ENCODE peak calls at places on chromosomes 11 and 22, in seven cellular contexts. K is adrenal gland, I is Peyer's patch, F is K562, X is A549, L is right lobe of liver, E is heart left ventricle. C is an unnamed sample.

GRCh38 chr22:24823787-24824186 is 17.8 kb downstream of the SGSM1 start:
- DNase-seq in X (no peak), F (no peak), K (no peak), I (no peak), L (no peak), E (no peak), C (no peak)

GRCh38 chr22:47160781-47161520 is 398.5 kb downstream of the TBC1D22A start:
- DNase-seq in K (no peak), L (no peak), E (no peak), F (no peak), I (no peak), X (no peak), C (peak)

GRCh38 chr11:63518548-63518947 is 12.7 kb downstream of the LGALS12 start:
- DNase-seq in E (no peak), X (no peak), I (no peak), F (peak), L (no peak), K (no peak), C (no peak)

GRCh38 chr22:45341503-45341902 is 31.8 kb downstream of the FAM118A start:
- DNase-seq in F (no peak), E (no peak), L (no peak), I (no peak), X (no peak), K (no peak), C (no peak)

GRCh38 chr11:134854391-134854991 is 442.4 kb upstream of the B3GAT1 start:
- DNase-seq in L (no peak), F (no peak), X (no peak), E (no peak), I (no peak), K (no peak), C (no peak)

GRCh38 chr22:26744892-26745808 is 87.8 kb downstream of the MIAT start:
- DNase-seq in K (no peak), E (no peak), F (no peak), L (no peak), I (no peak), X (no peak), C (peak)

GRCh38 chr11:77031599-77031998 is 2.6 kb upstream of the B3GNT6 start:
- DNase-seq in K (no peak), E (no peak), L (no peak), X (no peak), I (no peak), F (no peak), C (no peak)

GRCh38 chr11:72584293-72584921 is 89.8 kb downstream of the PDE2A start:
- DNase-seq in F (peak), X (no peak), K (peak), L (peak), E (peak), I (peak), C (peak)

GRCh38 chr22:25475554-25476022 is 88.9 kb upstream of the GRK3 start:
- DNase-seq in L (no peak), K (no peak), E (peak), F (no peak), I (no peak), X (no peak), C (no peak)

GRCh38 chr11:46294365-46295309 is 17.2 kb downstream of the CREB3L1 start:
- DNase-seq in I (no peak), E (peak), K (peak), F (peak), X (no peak), L (no peak), C (no peak)

GRCh38 chr11:79092791-79093313 is 348.0 kb downstream of the TENM4 start:
- DNase-seq in E (peak), L (no peak), F (no peak), X (no peak), I (no peak), K (no peak), C (no peak)

GRCh38 chr11:116773203-116774112 is 671 bp upstream of the BUD13 start:
- DNase-seq in L (no peak), K (no peak), E (no peak), X (no peak), F (no peak), I (no peak), C (no peak)

GRCh38 chr22:47163876-47164513 is 401.5 kb downstream of the TBC1D22A start:
- DNase-seq in X (no peak), E (peak), L (peak), I (peak), K (no peak), F (no peak), C (peak)

GRCh38 chr11:58768137-58768536 is 36.4 kb upstream of the GLYAT start:
- DNase-seq in I (no peak), F (no peak), K (no peak), X (no peak), E (no peak), L (peak), C (no peak)

GRCh38 chr22:45073064-45073463 is 63.3 kb upstream of the PHF21B start:
- DNase-seq in K (no peak), I (no peak), E (no peak), L (no peak), X (no peak), F (no peak), C (no peak)

GRCh38 chr11:105579111-105579510 is 30.8 kb upstream of the GRIA4 start:
- DNase-seq in L (no peak), I (no peak), X (no peak), K (no peak), F (no peak), E (no peak), C (no peak)

GRCh38 chr11:62151737-62152102 is 27.9 kb downstream of the INCENP start:
- DNase-seq in E (peak), F (no peak), X (no peak), I (peak), K (peak), L (no peak), C (no peak)

GRCh38 chr22:17090550-17090949 is 5.8 kb downstream of the IL17RA start:
- DNase-seq in X (no peak), F (no peak), E (no peak), K (no peak), L (no peak), I (no peak), C (no peak)

GRCh38 chr11:42778193-42778592 is 533.6 kb upstream of the API5 start:
- DNase-seq in E (no peak), K (no peak), X (no peak), L (no peak), I (no peak), F (no peak), C (no peak)

GRCh38 chr11:41398175-41398574 is 61.3 kb downstream of the LRRC4C start:
- DNase-seq in L (no peak), E (no peak), X (no peak), I (no peak), F (no peak), K (no peak), C (no peak)

GRCh38 chr22:44848296-44848741 is 95.9 kb downstream of the ARHGAP8 start:
- DNase-seq in E (no peak), F (no peak), L (no peak), X (no peak), K (no peak), I (no peak), C (no peak)

GRCh38 chr11:96152623-96153022 is 190.4 kb downstream of the MAML2 start:
- DNase-seq in E (no peak), L (no peak), I (no peak), X (no peak), F (no peak), K (no peak), C (no peak)

GRCh38 chr11:86571273-86571948 is 101.0 kb downstream of the ME3 start:
- DNase-seq in E (no peak), F (peak), I (no peak), K (no peak), L (no peak), X (peak), C (peak)

GRCh38 chr11:12506502-12506921 is 129.1 kb downstream of the PARVA start:
- DNase-seq in F (no peak), I (no peak), E (no peak), X (no peak), L (no peak), K (no peak), C (no peak)

DNA sequence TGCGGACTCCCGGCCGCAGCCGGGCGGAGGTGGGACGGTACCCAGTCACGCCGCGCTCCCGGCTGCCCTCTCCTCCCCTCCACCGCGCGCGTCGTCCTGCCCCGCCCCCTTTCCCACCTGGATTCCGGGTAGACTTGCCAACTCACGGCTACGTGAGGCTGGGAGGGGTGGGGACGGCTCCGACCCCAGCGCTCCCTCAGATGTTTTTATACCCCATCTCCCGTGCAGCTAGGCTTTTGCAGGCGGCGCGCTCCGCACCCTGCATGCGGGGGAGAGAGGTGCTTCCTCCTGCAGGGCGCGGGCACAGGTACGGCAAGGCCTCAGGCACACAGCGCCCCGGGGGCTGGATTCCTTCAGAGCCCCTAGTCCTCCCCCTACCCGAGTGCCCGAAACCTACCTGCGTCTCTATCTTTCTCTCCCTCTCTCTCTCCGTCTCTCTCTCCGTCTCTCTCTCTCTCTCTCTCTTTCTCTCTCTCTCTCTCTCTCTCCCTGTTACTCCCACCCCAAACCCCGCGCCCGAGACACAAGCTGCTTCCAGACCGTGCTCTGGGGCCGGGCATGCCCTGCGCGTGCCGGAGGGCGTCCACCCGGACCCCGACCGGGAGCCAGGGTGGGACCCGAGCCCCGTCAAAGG is 1.9 kb downstream of the PDGFB start:
- DNase-seq in F (no peak), I (no peak), K (no peak), E (no peak), X (no peak), L (no peak), C (no peak)
- TF ChIP-seq POLR2A in F (no peak), I (no peak), K (no peak), E (no peak), X (no peak), L (no peak), C (no peak)

GRCh38 chr11:128291835-128292234 is 295.5 kb downstream of the ETS1 start:
- DNase-seq in I (peak), K (no peak), L (no peak), F (no peak), X (no peak), E (no peak), C (peak)
- H3K4me3 ChIP-seq in I (peak), K (no peak), L (no peak), F (no peak), X (no peak), E (no peak), C (no peak)

GRCh38 chr11:33699515-33700424 is 856 bp downstream of the C11orf91 start:
- DNase-seq in L (no peak), E (peak), K (peak), X (no peak), F (peak), I (peak), C (peak)

GRCh38 chr11:33698921-33699320 is 1.7 kb downstream of the C11orf91 start:
- DNase-seq in F (no peak), K (no peak), I (no peak), L (no peak), X (no peak), E (no peak), C (no peak)

GRCh38 chr11:33701831-33702230 is 1.2 kb upstream of the C11orf91 start:
- DNase-seq in I (no peak), X (no peak), F (no peak), L (no peak), E (peak), K (no peak), C (no peak)

GRCh38 chr11:33701302-33701701 is 676 bp upstream of the C11orf91 start:
- DNase-seq in E (no peak), X (no peak), L (no peak), I (no peak), F (no peak), K (no peak), C (no peak)

GRCh38 chr11:33700425-33701271 is at the start of gene C11orf91:
- DNase-seq in K (peak), L (peak), X (peak), I (peak), E (peak), F (peak), C (peak)
- TF ChIP-seq POLR2A in K (peak), L (peak), X (peak), I (no peak), E (peak), F (no peak), C (peak)

GRCh38 chr11:120254788-120255518 is 15.0 kb downstream of the POU2F3 start:
- DNase-seq in L (no peak), K (no peak), F (no peak), X (no peak), E (no peak), I (no peak), C (no peak)
- H3K4me3 ChIP-seq in L (no peak), K (no peak), F (no peak), X (no peak), E (no peak), I (no peak), C (no peak)

DNA sequence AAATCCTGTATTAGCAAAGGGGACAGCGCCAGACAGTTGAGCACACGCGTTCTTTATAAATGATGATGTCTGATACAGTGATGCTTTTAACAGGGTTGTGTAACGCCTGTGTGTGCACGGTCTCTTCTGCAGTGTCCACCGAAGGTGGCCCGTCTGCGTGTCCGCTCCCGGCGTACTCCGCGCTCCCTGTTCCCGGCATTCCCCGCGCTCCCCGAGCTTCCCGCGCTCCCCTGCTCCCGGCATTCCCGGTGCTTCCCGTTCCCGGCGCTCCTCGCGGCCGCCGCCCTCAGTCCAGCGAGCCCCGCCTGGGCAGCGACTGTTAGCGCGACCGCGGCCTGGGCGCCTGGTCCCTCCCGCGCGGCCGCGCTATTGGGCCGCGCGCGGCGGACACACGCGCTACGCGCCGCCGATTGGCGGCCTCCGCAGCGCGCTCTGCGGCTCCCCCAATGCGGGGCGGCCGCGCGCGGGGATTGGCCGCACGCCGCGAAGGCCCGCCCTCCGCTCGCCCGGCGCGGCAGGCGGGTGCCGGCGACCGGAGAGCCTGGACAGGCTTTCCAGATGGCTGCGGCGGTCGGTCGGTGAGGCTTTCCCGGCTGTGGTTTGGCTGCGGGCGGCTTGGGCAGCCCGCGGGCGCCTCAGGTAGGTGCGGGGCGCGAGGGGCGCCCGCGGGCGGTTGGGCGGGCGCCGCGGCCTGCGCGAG is at the start of gene DGCR8:
- DNase-seq in F (peak), K (peak), E (peak), X (peak), I (peak), L (peak), C (peak)
- TF ChIP-seq POLR2A in F (no peak), K (peak), E (peak), X (peak), I (peak), L (peak), C (peak)